ENCODE peak calls at places on chromosomes 7 and 10, in nine cellular contexts. G, A, F, B, K, E, P, V and D are unnamed samples.

GRCh38 chr10:3096149-3096548 is 28.8 kb downstream of the PFKP start:
- DNase-seq in E (no peak), P (no peak), B (no peak), A (no peak), K (no peak), G (no peak), V (no peak), F (peak; percentile 27), D (no peak)

GRCh38 chr10:27724287-27724686 is 21.3 kb downstream of the MKX start:
- DNase-seq in K (no peak), F (no peak), P (no peak), E (peak; percentile 65), G (no peak), B (no peak), A (no peak), V (no peak), D (no peak)

GRCh38 chr7:108805808-108806397 is 236.2 kb downstream of the DNAJB9 start:
- DNase-seq in E (peak; percentile 55), G (no peak), A (no peak), K (peak; percentile 45), F (peak; percentile 10), B (no peak), P (no peak), V (no peak), D (no peak)

GRCh38 chr7:128660596-128660995 is 11.5 kb upstream of the GARIN1A start:
- DNase-seq in V (no peak), E (no peak), B (no peak), A (no peak), P (no peak), F (no peak), G (no peak), K (no peak), D (no peak)

GRCh38 chr7:130982160-130982638 is 248.2 kb upstream of the KLF14 start:
- DNase-seq in P (peak; percentile 74), G (no peak), A (no peak), E (no peak), B (no peak), K (peak; percentile 55), F (peak; percentile 53), V (no peak), D (no peak)

GRCh38 chr10:126754966-126755365 is 84.5 kb upstream of the C10orf90 start:
- DNase-seq in G (no peak), F (no peak), B (no peak), V (no peak), P (no peak), E (no peak), A (no peak), K (no peak), D (no peak)

GRCh38 chr10:1553951-1554350 is 183.4 kb downstream of the ADARB2 start:
- DNase-seq in K (no peak), B (peak; percentile 28), G (no peak), F (no peak), V (no peak), P (no peak), E (no peak), A (no peak), D (no peak)

GRCh38 chr7:1339611-1340010 is 106.9 kb downstream of the UNCX start:
- DNase-seq in A (no peak), E (no peak), V (peak; percentile 13), F (no peak), B (no peak), G (no peak), K (no peak), P (no peak), D (no peak)

GRCh38 chr7:41925946-41926345 is 223.1 kb upstream of the INHBA start:
- DNase-seq in F (peak; percentile 50), B (no peak), A (no peak), V (no peak), P (no peak), G (no peak), E (no peak), K (no peak), D (no peak)

GRCh38 chr10:84213076-84213475 is 12.3 kb downstream of the LRIT2 start:
- DNase-seq in G (no peak), E (no peak), F (no peak), P (no peak), B (no peak), V (no peak), A (no peak), K (no peak), D (no peak)

GRCh38 chr10:62264702-62265436 is 3.8 kb downstream of the RTKN2 start:
- DNase-seq in B (no peak), K (peak; percentile 92), G (no peak), E (peak; percentile 70), A (no peak), V (no peak), P (peak; percentile 80), F (peak; percentile 87), D (no peak)

GRCh38 chr7:98301693-98302470 is 20.4 kb downstream of the BRI3 start:
- DNase-seq in K (no peak), F (no peak), P (no peak), A (no peak), E (no peak), V (no peak), G (no peak), B (no peak), D (no peak)

GRCh38 chr7:98300595-98301372 is 19.3 kb downstream of the BRI3 start:
- DNase-seq in P (no peak), V (no peak), K (no peak), A (no peak), B (no peak), E (no peak), F (no peak), G (no peak), D (no peak)

GRCh38 chr7:98303176-98303865 is 21.8 kb downstream of the BRI3 start:
- DNase-seq in B (no peak), F (no peak), P (no peak), G (no peak), V (no peak), A (no peak), K (no peak), E (no peak), D (no peak)

GRCh38 chr7:98305951-98306535 is 24.6 kb downstream of the BRI3 start:
- DNase-seq in K (no peak), E (no peak), G (no peak), F (no peak), P (no peak), A (no peak), B (peak; percentile 62), V (no peak), D (no peak)

DNA sequence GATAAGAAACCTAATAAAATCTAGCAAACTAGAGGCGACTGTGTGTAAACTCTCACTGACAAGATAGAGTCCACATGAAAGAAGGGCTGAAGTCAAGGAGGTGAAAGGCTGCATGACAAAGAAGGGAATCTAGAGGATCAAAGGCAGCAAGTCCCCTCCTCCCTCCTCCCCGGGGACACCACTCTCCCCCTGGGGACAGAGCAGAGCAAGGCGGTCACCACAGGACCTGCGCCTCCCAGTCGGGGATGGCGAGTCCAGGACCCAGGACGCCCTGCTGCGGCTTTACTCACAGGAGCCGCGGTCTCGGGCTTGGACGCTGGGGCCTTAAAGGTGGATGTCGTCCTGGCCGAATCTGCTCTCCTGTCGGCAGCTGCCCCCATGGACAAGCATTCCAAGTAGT is 22.4 kb downstream of the BRI3 start:
- DNase-seq in F (no peak), A (no peak), P (no peak), G (no peak), E (no peak), V (no peak), B (no peak), K (no peak), D (no peak)
- H3K27ac ChIP-seq in F (no peak overlapping the region), A (no peak overlapping the region), P (no peak overlapping the region), G (no peak overlapping the region), E (no peak overlapping the region), V (no peak overlapping the region), B (no peak overlapping the region), K (no peak overlapping the region), D (no peak overlapping the region)

GRCh38 chr7:31336202-31337035 is 4.1 kb downstream of the NEUROD6 start:
- DNase-seq in G (no peak), P (no peak), K (no peak), V (no peak), A (no peak), B (peak; percentile 77), F (no peak), E (peak; percentile 88), D (no peak)

GRCh38 chr7:31340603-31341002 is at the start of gene NEUROD6:
- DNase-seq in E (no peak), K (no peak), F (no peak), B (no peak), P (no peak), G (no peak), A (no peak), V (no peak), D (no peak)

GRCh38 chr7:31335161-31335888 is 5.2 kb downstream of the NEUROD6 start:
- DNase-seq in E (peak; percentile 51), A (no peak), G (no peak), B (no peak), V (no peak), P (no peak), K (peak; percentile 6), F (no peak), D (no peak)

GRCh38 chr7:31333301-31333700 is 7.2 kb downstream of the NEUROD6 start:
- DNase-seq in E (no peak), B (no peak), V (no peak), A (no peak), F (no peak), G (no peak), K (no peak), P (no peak), D (no peak)

DNA sequence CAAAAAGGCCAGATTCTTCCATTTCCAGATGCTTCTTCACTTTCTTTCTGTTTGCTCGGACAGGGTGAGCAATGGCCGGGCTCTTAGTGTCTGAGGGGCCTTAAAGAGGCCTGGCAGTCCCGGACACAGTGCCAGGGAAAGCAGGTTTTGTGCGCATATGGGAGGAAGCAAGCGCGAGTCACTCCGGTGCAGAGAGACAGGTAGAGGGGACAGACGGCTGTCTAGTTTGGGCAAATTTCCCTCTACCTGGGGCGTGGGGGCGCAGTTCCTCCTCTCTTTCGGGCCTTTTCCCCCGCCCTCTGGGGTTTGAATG is 4.7 kb downstream of the NEUROD6 start:
- DNase-seq in F (no peak), P (no peak), V (no peak), E (no peak), K (no peak), B (no peak), A (no peak), G (no peak), D (no peak)
- H3K4me3 ChIP-seq in F (no peak overlapping the region), P (no peak overlapping the region), V (no peak overlapping the region), E (no peak overlapping the region), K (no peak overlapping the region), B (no peak overlapping the region), A (no peak overlapping the region), G (no peak overlapping the region), D (no peak overlapping the region)

DNA sequence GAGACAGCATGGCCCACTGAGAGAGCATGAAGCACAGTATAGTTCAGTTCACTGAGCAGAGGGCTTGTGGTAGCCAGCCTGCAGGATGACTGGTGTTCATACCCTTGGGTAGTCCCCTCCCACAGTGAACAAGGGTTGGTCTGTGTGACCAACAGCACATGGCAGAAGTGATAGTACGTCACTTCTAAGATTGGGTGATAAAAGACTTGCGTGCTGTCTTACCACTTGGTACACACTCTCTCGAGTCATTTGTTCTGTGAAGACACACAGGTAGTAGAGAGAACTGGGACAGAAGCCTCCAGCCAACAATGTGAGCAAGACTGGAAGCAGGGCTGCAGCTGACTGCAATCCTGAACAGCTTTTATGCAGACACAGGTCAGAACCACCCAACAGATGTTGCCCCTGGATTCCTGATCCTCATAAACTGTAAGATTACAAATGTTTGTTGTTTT is 14.6 kb downstream of the EPC1 start:
- DNase-seq in E (no peak), F (peak; percentile 34), G (peak; percentile 30), V (peak; percentile 82), P (no peak), A (peak; percentile 67), K (peak; percentile 13), B (no peak), D (no peak)
- H3K4me1 ChIP-seq in E (peaks cover 38% of the 10 kb centered on the region), F (no peaks in the 10 kb centered on the region), G (peaks cover 97% of the 10 kb centered on the region), V (peaks cover 97% of the 10 kb centered on the region), P (no peaks in the 10 kb centered on the region), A (peaks cover 100% of the 10 kb centered on the region), K (peaks cover 5% of the 10 kb centered on the region), B (peaks cover 34% of the 10 kb centered on the region), D (peaks cover 9% of the 10 kb centered on the region)

GRCh38 chr10:90917968-90918318 is 2.9 kb downstream of the ANKRD1 start:
- DNase-seq in G (no peak), A (no peak), E (no peak), B (no peak), V (no peak), F (no peak), K (no peak), P (no peak), D (no peak)
- H3K27ac ChIP-seq in G (no peak overlapping the region), A (no peak overlapping the region), E (no peak overlapping the region), B (no peak overlapping the region), V (no peak overlapping the region), F (no peak overlapping the region), K (no peak overlapping the region), P (no peak overlapping the region), D (no peak overlapping the region)